ENCODE peak calls at places on chromosomes 11 and 22, in five cellular contexts. E is SJSA1, H is esophagus squamous epithelium, W is left ventricle myocardium inferior, K is uterus. J is an unnamed sample.

GRCh38 chr22:26558246-26558895 is 31.6 kb downstream of the TPST2 start:
- DNase-seq in E (no peak), H (no peak), W (no peak), K (no peak), J (no peak)

GRCh38 chr11:134716582-134716981 is 304.5 kb upstream of the B3GAT1 start:
- DNase-seq in E (no peak), H (no peak), W (no peak), K (no peak), J (no peak)

GRCh38 chr11:135075740-135076139 is 663.7 kb upstream of the B3GAT1 start:
- DNase-seq in E (peak; percentile 52), H (no peak), W (peak; percentile 76), K (peak; percentile 55), J (peak; percentile 97)

GRCh38 chr11:46248270-46249102 is 29.0 kb upstream of the CREB3L1 start:
- DNase-seq in E (peak; percentile 88), H (no peak), W (no peak), K (no peak), J (peak; percentile 6)

GRCh38 chr22:47022475-47022874 is 260.0 kb downstream of the TBC1D22A start:
- DNase-seq in E (no peak), H (no peak), W (no peak), K (no peak), J (no peak)

GRCh38 chr22:30866811-30867271 is 101.7 kb downstream of the MORC2 start:
- DNase-seq in E (no peak), H (no peak), W (no peak), K (peak; percentile 10), J (no peak)

GRCh38 chr11:23594755-23595154 is 734.5 kb upstream of the CCDC179 start:
- DNase-seq in E (no peak), H (no peak), W (no peak), K (no peak), J (no peak)

GRCh38 chr22:23071163-23072034 is 1.1 kb downstream of the GNAZ start:
- DNase-seq in E (no peak), H (no peak), W (peak; percentile 13), K (peak; percentile 19), J (no peak)

GRCh38 chr11:59668188-59668949 is 468 bp downstream of the PATL1 start:
- DNase-seq in E (peak; percentile 73), H (peak; percentile 22), W (peak; percentile 43), K (peak; percentile 60), J (peak; percentile 79)

GRCh38 chr11:64000026-64000739 is 13.9 kb downstream of the OTUB1 start:
- DNase-seq in E (no peak), H (no peak), W (peak; percentile 73), K (peak; percentile 55), J (peak; percentile 59)

GRCh38 chr11:77201370-77201769 is 73.3 kb downstream of the MYO7A start:
- DNase-seq in E (no peak), H (no peak), W (no peak), K (no peak), J (peak; percentile 12)

GRCh38 chr11:111417011-111417765 is 38.1 kb upstream of the POU2AF1 start:
- DNase-seq in E (no peak), H (no peak), W (no peak), K (no peak), J (no peak)

GRCh38 chr11:12900496-12900895 is 108.6 kb upstream of the RASSF10 start:
- DNase-seq in E (peak; percentile 69), H (no peak), W (no peak), K (no peak), J (no peak)

GRCh38 chr11:131154329-131154728 is 216.1 kb upstream of the NTM start:
- DNase-seq in E (no peak), H (no peak), W (no peak), K (no peak), J (no peak)

GRCh38 chr11:47508595-47509555 is 44.1 kb downstream of the CELF1 start:
- DNase-seq in E (no peak), H (no peak), W (no peak), K (no peak), J (no peak)

GRCh38 chr22:20438066-20438677 is 547 bp upstream of the SCARF2 start:
- DNase-seq in E (no peak), H (no peak), W (no peak), K (peak; percentile 45), J (no peak)

GRCh38 chr11:32056445-32056844 is 34.4 kb upstream of the RCN1 start:
- DNase-seq in E (no peak), H (no peak), W (no peak), K (no peak), J (no peak)

GRCh38 chr11:68840661-68841653 is 759 bp downstream of the CPT1A start:
- DNase-seq in E (no peak), H (no peak), W (peak; percentile 59), K (peak; percentile 60), J (peak; percentile 69)

GRCh38 chr11:9601041-9601875 is 27.8 kb downstream of the WEE1 start:
- DNase-seq in E (no peak), H (no peak), W (no peak), K (no peak), J (no peak)

GRCh38 chr11:67276821-67277230 is 10.6 kb downstream of the GRK2 start:
- DNase-seq in E (peak; percentile 87), H (no peak), W (no peak), K (peak; percentile 57), J (no peak)

GRCh38 chr11:67278135-67278938 is 10.8 kb upstream of the ANKRD13D start:
- DNase-seq in E (no peak), H (no peak), W (no peak), K (peak; percentile 15), J (no peak)

GRCh38 chr11:67278939-67279588 is 10.0 kb upstream of the ANKRD13D start:
- DNase-seq in E (no peak), H (no peak), W (no peak), K (no peak), J (no peak)

GRCh38 chr11:67275606-67276409 is 9.5 kb downstream of the GRK2 start:
- DNase-seq in E (no peak), H (no peak), W (no peak), K (peak; percentile 15), J (no peak)

DNA sequence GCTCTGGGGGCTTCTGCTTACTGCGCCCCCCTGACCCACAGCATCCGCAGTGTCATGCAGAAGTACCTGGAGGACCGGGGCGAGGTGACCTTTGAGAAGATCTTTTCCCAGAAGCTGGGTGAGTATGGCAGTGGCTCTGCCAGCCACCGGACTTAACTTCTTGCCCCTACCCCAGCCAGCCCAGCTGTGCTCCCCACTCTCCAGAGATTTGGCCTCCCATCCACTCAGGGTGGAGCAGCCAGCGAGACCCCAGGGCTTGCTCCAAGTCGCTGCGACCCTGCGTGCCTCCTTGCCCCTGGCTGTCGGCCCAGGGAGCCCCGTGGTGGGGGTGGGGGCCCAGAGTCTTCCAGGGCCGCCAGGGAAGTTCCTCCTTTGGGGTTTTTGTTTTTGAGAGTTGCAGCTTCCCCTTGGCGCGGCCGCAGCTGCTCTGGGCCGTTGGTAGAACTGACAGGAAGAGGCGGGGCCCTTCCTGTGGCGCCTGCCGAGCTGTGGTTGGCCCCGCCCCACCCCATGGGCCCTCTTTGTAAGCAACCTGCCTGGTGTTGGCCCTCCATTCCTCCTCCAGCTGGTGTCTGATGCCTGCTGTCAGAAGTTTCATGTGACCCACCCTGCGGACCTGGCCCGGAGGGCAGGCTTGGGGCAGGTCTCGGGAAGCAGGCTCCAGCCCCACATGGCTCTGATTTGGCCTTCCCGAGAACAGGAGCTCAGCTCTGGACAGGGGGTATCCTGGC is 11.1 kb downstream of the GRK2 start:
- DNase-seq in E (peak; percentile 94), H (peak; percentile 85), W (peak; percentile 93), K (peak; percentile 80), J (peak; percentile 85)
- H3K27ac ChIP-seq in E (peak overlapping the region; percentile 74), H (peak overlapping the region; percentile 97), W (peak overlapping the region; percentile 94), K (peak overlapping the region; percentile 85), J (peak overlapping the region; percentile 40)

GRCh38 chr11:11608783-11609232 is 13.0 kb downstream of the GALNT18 start:
- DNase-seq in E (peak; percentile 42), H (no peak), W (no peak), K (no peak), J (no peak)

GRCh38 chr11:11604340-11604992 is 17.3 kb downstream of the GALNT18 start:
- DNase-seq in E (peak; percentile 15), H (no peak), W (no peak), K (no peak), J (no peak)

GRCh38 chr11:11605181-11605580 is 16.6 kb downstream of the GALNT18 start:
- DNase-seq in E (peak; percentile 22), H (no peak), W (no peak), K (no peak), J (no peak)

GRCh38 chr11:11607772-11608171 is 14.0 kb downstream of the GALNT18 start:
- DNase-seq in E (peak; percentile 28), H (no peak), W (no peak), K (no peak), J (no peak)

GRCh38 chr11:11605821-11606450 is 15.9 kb downstream of the GALNT18 start:
- DNase-seq in E (peak; percentile 7), H (no peak), W (no peak), K (no peak), J (no peak)
- H3K27ac ChIP-seq in E (no peak overlapping the region), H (no peak overlapping the region), W (no peak overlapping the region), K (no peak overlapping the region), J (no peak overlapping the region)

GRCh38 chr11:80779907-80780615 is 1339.2 kb upstream of the TENM4 start:
- DNase-seq in E (no peak), H (no peak), W (no peak), K (no peak), J (no peak)
- H3K27ac ChIP-seq in E (no peak overlapping the region), H (peak overlapping the region; percentile 9), W (no peak overlapping the region), K (no peak overlapping the region), J (no peak overlapping the region)

GRCh38 chr11:75654314-75654713 is 14.5 kb downstream of the MAP6 start:
- DNase-seq in E (no peak), H (no peak), W (no peak), K (no peak), J (no peak)
- H3K27ac ChIP-seq in E (no peak overlapping the region), H (no peak overlapping the region), W (no peak overlapping the region), K (no peak overlapping the region), J (no peak overlapping the region)